ENCODE peak calls at places on chromosomes 12 and 14, in five cellular contexts. S is adrenal gland, W is ovary, E is ascending aorta, O is heart right ventricle. U is an unnamed sample.

GRCh38 chr14:102848830-102849521 is 71.7 kb downstream of the TRAF3 start:
- DNase-seq in S (peak), O (peak), W (peak), E (no peak), U (no peak)

GRCh38 chr12:2034633-2035420 is 18.0 kb upstream of the CACNA1C start:
- DNase-seq in W (peak), O (peak), E (peak), S (peak), U (peak)

GRCh38 chr12:56629459-56630179 is 507 bp downstream of the BAZ2A start:
- DNase-seq in E (no peak), W (peak), S (peak), O (peak), U (no peak)

GRCh38 chr12:54383041-54383609 is 1.4 kb downstream of the ZNF385A start:
- DNase-seq in E (no peak), W (no peak), S (no peak), O (no peak), U (no peak)

GRCh38 chr12:107091381-107091780 is 2.0 kb downstream of the CRY1 start:
- DNase-seq in O (peak), S (no peak), W (no peak), E (no peak), U (no peak)

GRCh38 chr12:1698638-1699214 is 7.9 kb downstream of the ADIPOR2 start:
- DNase-seq in E (no peak), W (no peak), S (no peak), O (no peak), U (no peak)

GRCh38 chr12:91732086-91732485 is 413.6 kb downstream of the BTG1 start:
- DNase-seq in O (no peak), W (no peak), E (no peak), S (no peak), U (no peak)

GRCh38 chr14:56117765-56118610 is at the start of gene PELI2:
- DNase-seq in W (peak), O (peak), S (peak), E (no peak), U (peak)

GRCh38 chr14:105176513-105176912 is 4.6 kb downstream of the NUDT14 start:
- DNase-seq in E (no peak), O (no peak), S (no peak), W (no peak), U (no peak)

GRCh38 chr12:123131291-123131831 is 19.5 kb downstream of the PITPNM2 start:
- DNase-seq in W (no peak), S (no peak), O (no peak), E (no peak), U (no peak)

GRCh38 chr12:80655751-80656150 is 51.7 kb upstream of the MYF6 start:
- DNase-seq in O (no peak), S (no peak), E (no peak), W (no peak), U (no peak)

GRCh38 chr12:94498073-94498472 is 38.4 kb upstream of the CEP83 start:
- DNase-seq in E (no peak), O (no peak), S (no peak), W (no peak), U (no peak)

GRCh38 chr12:6871052-6871957 is 1.8 kb downstream of the SPSB2 start:
- DNase-seq in W (no peak), E (no peak), O (no peak), S (no peak), U (no peak)

GRCh38 chr12:112841240-112841639 is 49.7 kb downstream of the RPH3A start:
- DNase-seq in S (no peak), E (no peak), W (no peak), O (no peak), U (no peak)
- TF ChIP-seq CTCF in S (no peak), E (no peak), W (no peak), O (no peak), U (no peak)

GRCh38 chr12:120938496-120938895 is 34.3 kb upstream of the SPPL3 start:
- DNase-seq in E (no peak), W (no peak), S (no peak), O (no peak), U (no peak)

GRCh38 chr12:120939954-120940353 is 35.8 kb upstream of the SPPL3 start:
- DNase-seq in W (no peak), E (no peak), O (no peak), S (no peak), U (no peak)

GRCh38 chr12:120939523-120939922 is 35.4 kb upstream of the SPPL3 start:
- DNase-seq in O (peak), W (no peak), S (peak), E (peak), U (no peak)

GRCh38 chr12:120932956-120933526 is 28.9 kb upstream of the SPPL3 start:
- DNase-seq in W (no peak), S (no peak), E (no peak), O (no peak), U (no peak)

GRCh38 chr12:120936197-120936596 is 32.0 kb upstream of the SPPL3 start:
- DNase-seq in O (peak), S (no peak), E (no peak), W (no peak), U (no peak)
- H3K4me3 ChIP-seq in O (no peak), S (no peak), E (no peak), W (no peak), U (no peak)

GRCh38 chr14:92656306-92656705 is 92.1 kb downstream of the LGMN start:
- DNase-seq in E (no peak), S (no peak), O (no peak), W (no peak), U (no peak)

GRCh38 chr14:92655372-92655771 is 93.1 kb downstream of the LGMN start:
- DNase-seq in E (no peak), S (no peak), O (no peak), W (no peak), U (no peak)

GRCh38 chr14:92655802-92656201 is 92.6 kb downstream of the LGMN start:
- DNase-seq in S (no peak), E (no peak), W (no peak), O (no peak), U (no peak)

GRCh38 chr14:92658160-92658559 is 90.3 kb downstream of the LGMN start:
- DNase-seq in W (no peak), E (no peak), S (no peak), O (no peak), U (no peak)

DNA sequence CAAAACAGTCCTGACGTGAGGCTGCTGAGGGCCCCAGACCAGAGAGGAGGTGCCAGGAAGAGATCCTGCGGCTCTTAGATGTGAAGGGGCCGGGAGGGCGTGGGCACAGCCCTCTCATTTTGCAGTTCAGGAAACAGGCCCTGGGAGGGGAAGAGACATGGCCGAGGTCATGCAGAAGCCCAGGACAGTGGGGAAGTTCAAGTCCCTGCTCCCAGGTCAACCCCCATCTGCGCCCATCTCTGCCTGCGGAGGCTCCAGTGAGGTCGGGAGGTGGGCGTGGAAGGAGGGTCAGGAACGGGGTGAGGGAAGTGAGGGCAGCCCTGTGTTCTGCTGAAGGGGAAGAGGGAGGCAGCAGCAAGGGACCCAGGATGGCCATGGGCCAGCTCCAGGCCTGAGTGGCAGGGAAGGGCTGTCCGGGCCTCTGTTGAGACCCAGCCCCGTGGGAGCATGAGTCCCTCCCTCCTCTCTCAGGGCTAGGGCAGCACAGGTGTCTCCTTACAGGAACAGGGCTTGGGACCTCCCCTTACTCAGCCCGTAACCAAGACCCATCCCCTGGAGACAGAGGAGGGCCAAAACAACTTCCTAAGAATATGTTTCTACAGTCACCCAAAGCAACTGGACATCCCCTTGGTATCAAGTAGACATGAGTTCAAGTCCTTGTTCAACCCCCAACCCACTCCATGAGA is 90.8 kb downstream of the LGMN start:
- DNase-seq in E (no peak), W (no peak), O (peak), S (peak), U (no peak)
- H3K27ac ChIP-seq in E (peak), W (no peak), O (peak), S (peak), U (peak)

GRCh38 chr14:94801225-94801624 is 31.3 kb upstream of the GSC start:
- DNase-seq in E (no peak), O (no peak), W (no peak), S (no peak), U (no peak)
- TF ChIP-seq CTCF in E (no peak), O (no peak), W (no peak), S (no peak), U (no peak)

GRCh38 chr14:21106506-21107359 is 5.9 kb downstream of the TMEM253 start:
- DNase-seq in S (peak), W (peak), O (peak), E (peak), U (peak)
- H3K4me3 ChIP-seq in S (peak), W (no peak), O (no peak), E (no peak), U (peak)

GRCh38 chr14:72652179-72652578 is 241.7 kb downstream of the DPF3 start:
- DNase-seq in S (no peak), W (no peak), E (no peak), O (no peak), U (no peak)
- H3K27ac ChIP-seq in S (no peak), W (no peak), E (no peak), O (no peak), U (no peak)

GRCh38 chr12:50263832-50264231 is 19.5 kb downstream of the LIMA1 start:
- DNase-seq in O (no peak), S (no peak), E (no peak), W (no peak), U (no peak)

GRCh38 chr12:50265770-50266524 is 17.4 kb downstream of the LIMA1 start:
- DNase-seq in O (no peak), S (no peak), W (no peak), E (no peak), U (no peak)

GRCh38 chr12:50257226-50258166 is 25.8 kb downstream of the LIMA1 start:
- DNase-seq in W (no peak), E (no peak), S (no peak), O (peak), U (no peak)

GRCh38 chr12:50258167-50258551 is 25.2 kb downstream of the LIMA1 start:
- DNase-seq in O (peak), E (no peak), W (no peak), S (no peak), U (no peak)

DNA sequence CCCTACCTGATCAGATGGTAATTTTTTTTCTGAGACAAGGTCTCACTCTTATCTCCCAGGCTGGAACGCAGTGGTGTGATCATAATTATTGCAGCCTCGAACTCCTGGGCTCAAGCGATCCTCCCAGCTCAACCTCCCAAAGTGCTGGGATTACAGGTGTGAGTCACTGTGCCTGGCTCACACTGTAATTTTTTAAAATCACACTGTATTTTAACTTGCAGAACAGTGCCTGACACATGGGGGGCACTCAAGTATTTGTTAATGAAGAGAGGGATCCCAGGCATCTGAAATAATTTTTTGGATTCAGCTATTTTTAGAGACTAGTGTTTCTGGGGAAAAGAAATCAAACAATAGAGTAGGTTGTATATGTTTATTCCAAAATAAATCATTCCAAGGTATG is 21.7 kb downstream of the LIMA1 start:
- DNase-seq in O (no peak), W (no peak), S (no peak), E (no peak), U (no peak)
- TF ChIP-seq CTCF in O (peak), W (no peak), S (no peak), E (no peak), U (no peak)

GRCh38 chr12:22407397-22407796 is 72.9 kb upstream of the ST8SIA1 start:
- DNase-seq in S (no peak), O (no peak), W (no peak), E (no peak), U (no peak)
- H3K4me3 ChIP-seq in S (no peak), O (no peak), W (no peak), E (no peak), U (no peak)

DNA sequence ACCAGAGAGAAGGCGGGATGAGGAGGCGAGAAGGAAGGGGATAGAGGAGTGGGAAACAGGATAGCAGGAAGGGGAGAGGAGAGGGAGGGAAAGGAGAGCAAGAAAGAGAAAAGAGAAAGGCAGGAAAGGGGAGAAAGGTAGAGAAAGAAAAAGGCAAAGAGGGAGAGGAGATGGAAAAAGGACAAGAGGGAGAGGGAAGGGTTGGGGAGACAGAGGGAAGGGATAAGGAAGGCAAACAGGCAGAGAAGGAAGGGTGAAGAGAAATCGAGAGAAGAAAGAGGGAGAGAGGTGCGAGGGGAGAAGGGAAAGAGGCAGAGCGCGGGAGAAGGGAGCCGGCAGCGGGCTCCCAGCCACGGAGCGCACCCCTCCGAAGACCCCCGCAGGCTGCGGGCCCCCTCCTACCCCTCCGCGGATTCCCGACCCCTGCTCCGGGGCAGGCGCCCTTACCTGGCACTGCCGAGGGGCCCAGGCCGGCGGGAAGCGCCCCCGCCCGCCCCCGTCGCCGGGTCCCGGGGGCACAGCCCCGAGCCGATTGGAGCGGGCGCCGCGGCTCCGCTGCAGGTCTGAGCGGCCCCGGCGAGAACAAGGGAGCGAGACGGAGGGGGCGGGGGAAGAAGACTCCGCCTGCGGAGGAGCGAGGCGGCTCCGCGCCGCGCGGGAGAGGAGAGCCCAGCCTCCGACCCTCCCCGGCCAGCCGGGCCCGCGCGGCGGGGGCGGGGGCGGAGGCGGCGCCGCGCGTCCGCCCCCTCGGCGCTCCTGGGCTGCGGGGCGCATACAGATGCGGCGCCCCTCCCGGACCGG is at the start of gene CDH24:
- DNase-seq in W (peak), O (peak), E (no peak), S (peak), U (no peak)
- H3K27ac ChIP-seq in W (peak), O (peak), E (peak), S (peak), U (peak)